ENCODE peak calls at places on chromosomes 13 and 19, in five cellular contexts. Q is HFFc6, Z is natural killer cell, S is MM.1S, D is choroid plexus epithelial cell. G is an unnamed sample.

GRCh38 chr19:38693380-38694223 is 46.2 kb downstream of the ACTN4 start:
- DNase-seq in Q (peak), Z (peak), S (peak), D (peak), G (peak)

GRCh38 chr19:7083076-7083956 is 13.8 kb downstream of the ZNF557 start:
- DNase-seq in Q (peak), Z (no peak), S (no peak), D (peak), G (peak)

GRCh38 chr19:2478324-2478755 is 2.4 kb downstream of the GADD45B start:
- DNase-seq in Q (peak), Z (peak), S (peak), D (peak), G (peak)

GRCh38 chr13:44801990-44802389 is 187.3 kb downstream of the NUFIP1 start:
- DNase-seq in Q (peak), Z (no peak), S (no peak), D (peak), G (peak)

GRCh38 chr19:41350735-41351338 is 2.9 kb downstream of the TGFB1 start:
- DNase-seq in Q (no peak), Z (no peak), S (no peak), D (peak), G (peak)

GRCh38 chr13:63124863-63125262 is 1709.2 kb upstream of the PCDH20 start:
- DNase-seq in Q (peak), Z (no peak), S (peak), D (peak), G (peak)

GRCh38 chr13:23905766-23906165 is 8.5 kb upstream of the C1QTNF9B start:
- DNase-seq in Q (no peak), Z (no peak), S (no peak), D (no peak), G (no peak)

GRCh38 chr19:48553676-48554384 is 1.9 kb downstream of the SULT2B1 start:
- DNase-seq in Q (peak), Z (no peak), S (no peak), D (peak), G (peak)

GRCh38 chr13:102035969-102036368 is 365.9 kb downstream of the FGF14 start:
- DNase-seq in Q (no peak), Z (no peak), S (no peak), D (no peak), G (no peak)

GRCh38 chr19:1461862-1462261 is 11.9 kb downstream of the APC2 start:
- DNase-seq in Q (no peak), Z (no peak), S (no peak), D (no peak), G (no peak)

GRCh38 chr19:50500060-50500752 is 10.8 kb downstream of the JOSD2 start:
- DNase-seq in Q (no peak), Z (no peak), S (no peak), D (no peak), G (no peak)

GRCh38 chr19:4844348-4845179 is 13.1 kb upstream of the TICAM1 start:
- DNase-seq in Q (no peak), Z (no peak), S (no peak), D (peak), G (peak)

GRCh38 chr19:58520257-58520599 is 618 bp upstream of the ZBTB45 start:
- DNase-seq in Q (no peak), Z (no peak), S (no peak), D (no peak), G (no peak)

GRCh38 chr19:38425810-38426466 is at the start of gene RASGRP4:
- DNase-seq in Q (no peak), Z (no peak), S (no peak), D (no peak), G (no peak)

GRCh38 chr19:38231918-38232317 is 7.9 kb upstream of the DPF1 start:
- DNase-seq in Q (no peak), Z (no peak), S (no peak), D (no peak), G (no peak)

GRCh38 chr13:110812111-110812868 is 98.8 kb downstream of the ING1 start:
- DNase-seq in Q (no peak), Z (no peak), S (no peak), D (peak), G (peak)

GRCh38 chr19:55340144-55340783 is 588 bp downstream of the KMT5C start:
- DNase-seq in Q (no peak), Z (peak), S (peak), D (no peak), G (no peak)

GRCh38 chr13:80340643-80341097 is 256 bp downstream of the SPRY2 start:
- DNase-seq in Q (peak), Z (no peak), S (no peak), D (peak), G (peak)